ENCODE peak calls at places on chromosome 2, in six cellular contexts. O is adipocyte, N is upper lobe of right lung, Q is substantia nigra, Z is fibroblast of gingiva, J is GM12865. S is an unnamed sample.
A peak's percentile ranks its signal among the peaks of the same experiment; 100 is the strongest.

GRCh38 chr2:64018715-64019082 is 529 bp downstream of the VPS54 start:
- DNase-seq in O (peak; percentile 70), N (peak; percentile 85), Q (peak; percentile 41), Z (peak; percentile 39), J (peak; percentile 62), S (peak; percentile 75)

GRCh38 chr2:16656784-16657391 is 8.7 kb downstream of the CYRIA start:
- DNase-seq in O (no peak), N (no peak), Q (peak; percentile 32), Z (no peak), J (peak; percentile 85), S (peak; percentile 56)

GRCh38 chr2:182324665-182325064 is 102.2 kb downstream of the PDE1A start:
- DNase-seq in O (peak; percentile 61), N (no peak), Q (no peak), Z (peak; percentile 64), J (no peak), S (no peak)

GRCh38 chr2:101344173-101344572 is 35.7 kb upstream of the RNF149 start:
- DNase-seq in O (no peak), N (no peak), Q (no peak), Z (no peak), J (no peak), S (no peak)

GRCh38 chr2:101616411-101616810 is 81.1 kb upstream of the MAP4K4 start:
- DNase-seq in O (no peak), N (no peak), Q (no peak), Z (no peak), J (no peak), S (no peak)

GRCh38 chr2:157404363-157404762 is 39.5 kb downstream of the CYTIP start:
- DNase-seq in O (peak; percentile 1), N (no peak), Q (no peak), Z (no peak), J (peak; percentile 87), S (peak; percentile 24)

GRCh38 chr2:174836345-174836999 is 72.2 kb upstream of the CHRNA1 start:
- DNase-seq in O (peak; percentile 85), N (no peak), Q (no peak), Z (peak; percentile 97), J (no peak), S (no peak)

GRCh38 chr2:17051558-17051957 is 385.9 kb upstream of the CYRIA start:
- DNase-seq in O (no peak), N (no peak), Q (no peak), Z (no peak), J (no peak), S (no peak)

GRCh38 chr2:159362816-159363251 is 76.3 kb upstream of the WDSUB1 start:
- DNase-seq in O (no peak), N (no peak), Q (no peak), Z (peak; percentile 32), J (no peak), S (no peak)

GRCh38 chr2:21034156-21034971 is 9.5 kb downstream of the APOB start:
- DNase-seq in O (no peak), N (no peak), Q (no peak), Z (no peak), J (no peak), S (no peak)

GRCh38 chr2:218465987-218466633 is 47.2 kb downstream of the VIL1 start:
- DNase-seq in O (peak; percentile 67), N (no peak), Q (no peak), Z (peak; percentile 10), J (peak; percentile 9), S (no peak)

GRCh38 chr2:154375625-154376020 is 322.9 kb upstream of the KCNJ3 start:
- DNase-seq in O (peak; percentile 7), N (no peak), Q (no peak), Z (peak; percentile 53), J (peak; percentile 7), S (no peak)

GRCh38 chr2:152622228-152622627 is 95.0 kb downstream of the PRPF40A start:
- DNase-seq in O (no peak), N (no peak), Q (no peak), Z (no peak), J (no peak), S (no peak)

GRCh38 chr2:70417011-70417410 is 115.1 kb upstream of the FAM136A start:
- DNase-seq in O (no peak), N (no peak), Q (no peak), Z (no peak), J (no peak), S (no peak)

GRCh38 chr2:163664610-163665009 is 71.2 kb downstream of the FIGN start:
- DNase-seq in O (peak; percentile 79), N (no peak), Q (no peak), Z (peak; percentile 91), J (no peak), S (no peak)

GRCh38 chr2:189254268-189254883 is 74.8 kb upstream of the COL5A2 start:
- DNase-seq in O (peak; percentile 87), N (no peak), Q (no peak), Z (peak; percentile 95), J (no peak), S (peak; percentile 44)

S was measured in lower lobe of right lung.